ENCODE peak calls at places on chromosome 9, in seven cellular contexts. One of them, this sample, is unnamed.

GRCh38 chr9:110180713-110181434 is 27.1 kb downstream of the C9orf152 start:
- DNase-seq in GM23248: peak; percentile 86
- DNase-seq in DMS153: no peak
- DNase-seq in left lung: no peak
- DNase-seq in foreskin fibroblast: peak; percentile 71
- DNase-seq in osteocyte: no peak
- DNase-seq in dorsolateral prefrontal cortex: no peak
- DNase-seq in this sample: no peak

GRCh38 chr9:117734523-117735314 is 30.5 kb downstream of the TLR4 start:
- DNase-seq in foreskin fibroblast: no peak
- DNase-seq in left lung: no peak
- DNase-seq in osteocyte: no peak
- DNase-seq in DMS153: no peak
- DNase-seq in GM23248: peak; percentile 53
- DNase-seq in dorsolateral prefrontal cortex: no peak
- DNase-seq in this sample: no peak

GRCh38 chr9:12908910-12909309 is 134.1 kb downstream of the LURAP1L start:
- DNase-seq in DMS153: peak; percentile 46
- DNase-seq in left lung: no peak
- DNase-seq in dorsolateral prefrontal cortex: no peak
- DNase-seq in osteocyte: no peak
- DNase-seq in foreskin fibroblast: no peak
- DNase-seq in GM23248: no peak
- DNase-seq in this sample: no peak

GRCh38 chr9:136741885-136742568 is 713 bp downstream of the LCN10 start:
- DNase-seq in DMS153: no peak
- DNase-seq in osteocyte: no peak
- DNase-seq in left lung: peak; percentile 80
- DNase-seq in foreskin fibroblast: no peak
- DNase-seq in GM23248: no peak
- DNase-seq in dorsolateral prefrontal cortex: no peak
- DNase-seq in this sample: no peak

GRCh38 chr9:121708768-121709488 is 57.5 kb downstream of the DAB2IP start:
- DNase-seq in dorsolateral prefrontal cortex: peak; percentile 70
- DNase-seq in DMS153: no peak
- DNase-seq in GM23248: no peak
- DNase-seq in osteocyte: no peak
- DNase-seq in left lung: peak; percentile 57
- DNase-seq in foreskin fibroblast: no peak
- DNase-seq in this sample: no peak

GRCh38 chr9:130975932-130976841 is 32.8 kb upstream of the LAMC3 start:
- DNase-seq in left lung: peak; percentile 39
- DNase-seq in DMS153: no peak
- DNase-seq in foreskin fibroblast: no peak
- DNase-seq in dorsolateral prefrontal cortex: no peak
- DNase-seq in osteocyte: no peak
- DNase-seq in GM23248: no peak
- DNase-seq in this sample: no peak

GRCh38 chr9:130186839-130187522 is 14.8 kb downstream of the NCS1 start:
- DNase-seq in DMS153: peak; percentile 50
- DNase-seq in foreskin fibroblast: peak; percentile 54
- DNase-seq in GM23248: peak; percentile 89
- DNase-seq in left lung: peak; percentile 85
- DNase-seq in osteocyte: no peak
- DNase-seq in dorsolateral prefrontal cortex: peak; percentile 73
- DNase-seq in this sample: peak; percentile 69

GRCh38 chr9:107971241-107971640 is 481.7 kb upstream of the KLF4 start:
- DNase-seq in DMS153: no peak
- DNase-seq in GM23248: peak; percentile 20
- DNase-seq in dorsolateral prefrontal cortex: no peak
- DNase-seq in foreskin fibroblast: no peak
- DNase-seq in left lung: no peak
- DNase-seq in osteocyte: no peak
- DNase-seq in this sample: no peak

GRCh38 chr9:86766912-86767311 is 180.4 kb downstream of the GAS1 start:
- DNase-seq in GM23248: peak; percentile 96
- DNase-seq in dorsolateral prefrontal cortex: no peak
- DNase-seq in foreskin fibroblast: peak; percentile 63
- DNase-seq in osteocyte: no peak
- DNase-seq in left lung: peak; percentile 48
- DNase-seq in DMS153: no peak
- DNase-seq in this sample: no peak

GRCh38 chr9:129472651-129473102 is 148.2 kb downstream of the C9orf50 start:
- DNase-seq in foreskin fibroblast: no peak
- DNase-seq in left lung: peak; percentile 32
- DNase-seq in dorsolateral prefrontal cortex: no peak
- DNase-seq in osteocyte: no peak
- DNase-seq in GM23248: peak; percentile 34
- DNase-seq in DMS153: no peak
- DNase-seq in this sample: no peak

GRCh38 chr9:124852829-124853531 is at the start of gene WDR38:
- DNase-seq in left lung: peak; percentile 96
- DNase-seq in GM23248: peak; percentile 87
- DNase-seq in osteocyte: peak; percentile 91
- DNase-seq in dorsolateral prefrontal cortex: peak; percentile 73
- DNase-seq in DMS153: peak; percentile 40
- DNase-seq in foreskin fibroblast: peak; percentile 58
- DNase-seq in this sample: peak; percentile 88

This sample was measured in type B pancreatic cell.